ENCODE peak calls at places on chromosomes 1 and 21, in ten cellular contexts. Y is endothelial cell, W is transverse colon, S is AG04450, E is NB4, B is fibroblast of the aortic adventitia, V is bronchial epithelial cell, H is upper lobe of left lung, C is neural crest cell, D is H9. Q is an unnamed sample.

GRCh38 chr1:13587256-13588030 is 3.8 kb downstream of the PDPN start:
- DNase-seq in H (no peak), W (no peak), D (no peak), B (peak), S (no peak), E (no peak), V (peak), Y (no peak), C (no peak), Q (peak)

GRCh38 chr1:9900142-9901043 is 9.7 kb downstream of the CTNNBIP1 start:
- DNase-seq in H (peak), W (peak), V (no peak), E (peak), C (no peak), B (no peak), D (no peak), Y (no peak), S (no peak), Q (no peak)

GRCh38 chr1:228226956-228227791 is 19.3 kb downstream of the OBSCN start:
- DNase-seq in W (peak), D (no peak), S (no peak), V (no peak), C (no peak), E (peak), B (no peak), Y (no peak), H (no peak), Q (peak)

GRCh38 chr1:159088050-159088449 is 11.5 kb upstream of the AIM2 start:
- DNase-seq in S (peak), Y (no peak), V (peak), D (no peak), H (no peak), E (peak), W (no peak), C (no peak), B (peak), Q (peak)

GRCh38 chr1:245133995-245134715 is 20.6 kb upstream of the KIF26B start:
- DNase-seq in W (no peak), Y (no peak), E (no peak), B (no peak), C (no peak), H (no peak), V (no peak), S (no peak), D (no peak), Q (no peak)

GRCh38 chr1:73065585-73065984 is 783.2 kb upstream of the NEGR1 start:
- DNase-seq in V (no peak), E (no peak), C (peak), D (peak), B (no peak), W (no peak), Y (no peak), H (no peak), S (no peak), Q (peak)

GRCh38 chr1:44422161-44422560 is 17.1 kb downstream of the RNF220 start:
- DNase-seq in B (no peak), E (no peak), H (no peak), W (no peak), V (no peak), Y (peak), D (no peak), S (no peak), C (no peak), Q (no peak)

GRCh38 chr1:173478099-173478555 is 992 bp downstream of the PRDX6 start:
- DNase-seq in B (peak), H (peak), E (peak), C (no peak), D (no peak), S (no peak), V (peak), W (peak), Y (peak), Q (peak)

GRCh38 chr1:205474571-205474970 is 18.7 kb upstream of the BLACAT1 start:
- DNase-seq in E (no peak), W (no peak), C (no peak), D (no peak), V (no peak), Y (no peak), B (no peak), H (no peak), S (no peak), Q (no peak)

GRCh38 chr1:180151508-180151907 is 3.2 kb upstream of the QSOX1 start:
- DNase-seq in Y (no peak), S (peak), C (no peak), H (no peak), E (no peak), V (peak), D (no peak), W (no peak), B (peak), Q (peak)

GRCh38 chr21:29258626-29259335 is 39.9 kb upstream of the BACH1 start:
- DNase-seq in B (peak), C (no peak), V (peak), Y (no peak), H (no peak), D (no peak), S (peak), W (no peak), E (no peak), Q (peak)

GRCh38 chr1:54764922-54765561 is 719 bp upstream of the PARS2 start:
- DNase-seq in B (no peak), E (no peak), W (no peak), H (no peak), V (no peak), Y (no peak), S (no peak), C (no peak), D (no peak), Q (no peak)

GRCh38 chr1:221263831-221264767 is 384.9 kb downstream of the HLX start:
- DNase-seq in S (peak), Y (peak), D (peak), B (peak), E (peak), W (peak), C (peak), V (peak), H (peak), Q (peak)

GRCh38 chr1:229241390-229241789 is 29.5 kb upstream of the RAB4A start:
- DNase-seq in C (no peak), D (no peak), B (no peak), W (no peak), S (no peak), Y (no peak), V (no peak), H (no peak), E (no peak), Q (no peak)

GRCh38 chr1:185279571-185279970 is 37.5 kb downstream of the IVNS1ABP start:
- DNase-seq in B (peak), D (no peak), V (peak), C (no peak), H (no peak), Y (no peak), W (no peak), E (no peak), S (no peak), Q (no peak)

GRCh38 chr1:242828828-242829227 is 304.3 kb upstream of the PLD5 start:
- DNase-seq in W (no peak), H (no peak), E (no peak), C (no peak), B (no peak), S (no peak), V (no peak), D (peak), Y (no peak), Q (no peak)

GRCh38 chr1:221204055-221204833 is 325.0 kb downstream of the HLX start:
- DNase-seq in D (no peak), Y (no peak), B (peak), V (no peak), W (no peak), E (no peak), H (no peak), S (no peak), C (no peak), Q (peak)

GRCh38 chr1:24881034-24881433 is 49.0 kb downstream of the RUNX3 start:
- DNase-seq in V (no peak), C (no peak), S (no peak), B (no peak), W (no peak), Y (no peak), D (no peak), E (no peak), H (no peak), Q (no peak)

GRCh38 chr21:29305068-29305467 is 6.3 kb downstream of the BACH1 start:
- DNase-seq in C (no peak), S (no peak), B (no peak), Y (no peak), H (no peak), E (no peak), W (no peak), V (no peak), D (no peak), Q (no peak)

GRCh38 chr1:93967276-93967675 is 58.0 kb upstream of the GCLM start:
- DNase-seq in H (no peak), E (no peak), D (no peak), S (no peak), C (no peak), W (no peak), V (no peak), Y (no peak), B (peak), Q (no peak)

GRCh38 chr1:44681905-44682900 is 7.7 kb downstream of the ARMH1 start:
- DNase-seq in W (no peak), C (no peak), Y (no peak), D (peak), S (no peak), H (peak), E (peak), V (peak), B (no peak), Q (no peak)

GRCh38 chr1:43304771-43305300 is 4.1 kb downstream of the TIE1 start:
- DNase-seq in D (no peak), S (no peak), B (no peak), Y (no peak), C (no peak), E (no peak), V (no peak), W (no peak), H (no peak), Q (no peak)

GRCh38 chr1:2300851-2301606 is 72.9 kb downstream of the SKI start:
- DNase-seq in S (no peak), V (no peak), D (no peak), C (no peak), W (peak), E (peak), B (peak), H (peak), Y (no peak), Q (peak)

GRCh38 chr1:208420696-208421095 is 176.5 kb upstream of the PLXNA2 start:
- DNase-seq in S (no peak), E (no peak), C (no peak), V (no peak), D (no peak), Y (no peak), W (no peak), B (no peak), H (no peak), Q (no peak)

GRCh38 chr1:92872719-92873118 is 40.9 kb downstream of the RPL5 start:
- DNase-seq in E (no peak), B (peak), D (no peak), S (no peak), W (no peak), H (no peak), V (no peak), Y (no peak), C (no peak), Q (no peak)

GRCh38 chr1:91803847-91804545 is 82.0 kb downstream of the TGFBR3 start:
- DNase-seq in E (peak), D (no peak), Y (no peak), B (no peak), S (no peak), W (peak), C (no peak), H (no peak), V (peak), Q (no peak)

GRCh38 chr1:43454270-43455011 is 710 bp upstream of the HYI start:
- DNase-seq in H (peak), W (peak), V (peak), D (peak), S (peak), Y (peak), B (peak), C (peak), E (peak), Q (peak)

GRCh38 chr1:15625224-15625917 is 8.1 kb downstream of the DDI2 start:
- DNase-seq in S (no peak), D (no peak), C (no peak), V (no peak), B (no peak), Y (no peak), H (no peak), E (no peak), W (no peak), Q (no peak)

GRCh38 chr1:55575571-55576279 is 360.6 kb upstream of the USP24 start:
- DNase-seq in D (no peak), E (no peak), Y (no peak), B (no peak), V (no peak), S (no peak), W (peak), C (no peak), H (no peak), Q (no peak)

GRCh38 chr1:110638556-110638955 is 32.4 kb upstream of the KCNA2 start:
- DNase-seq in B (no peak), D (no peak), H (no peak), W (no peak), C (no peak), S (no peak), E (no peak), Y (no peak), V (no peak), Q (no peak)

DNA sequence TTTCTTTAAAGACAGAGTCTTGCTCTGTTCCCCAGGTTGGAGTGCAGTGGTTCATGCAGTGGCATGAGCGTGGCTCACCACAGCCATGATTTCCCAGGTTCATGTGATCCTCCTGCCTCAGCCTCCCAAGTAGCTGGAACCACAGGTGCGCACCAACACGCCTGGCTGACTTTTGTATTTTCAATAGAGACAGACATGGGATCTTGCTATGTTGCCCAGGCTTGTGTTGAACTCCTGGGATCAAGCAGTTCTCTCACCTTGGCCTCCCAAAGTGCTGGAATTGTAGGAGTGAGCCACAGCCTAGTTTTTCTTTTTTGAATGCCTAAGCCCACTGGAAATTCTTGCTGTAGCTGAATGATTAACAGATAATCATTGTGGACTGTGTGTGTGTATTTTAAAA is 113.5 kb downstream of the RPS6KC1 start:
- DNase-seq in Y (no peak), W (no peak), V (no peak), C (no peak), E (no peak), H (no peak), B (no peak), S (no peak), D (no peak), Q (no peak)
- TF ChIP-seq CTCF in Y (no peak), W (no peak), V (no peak), C (no peak), E (no peak), H (no peak), B (no peak), S (no peak), D (no peak), Q (no peak)

DNA sequence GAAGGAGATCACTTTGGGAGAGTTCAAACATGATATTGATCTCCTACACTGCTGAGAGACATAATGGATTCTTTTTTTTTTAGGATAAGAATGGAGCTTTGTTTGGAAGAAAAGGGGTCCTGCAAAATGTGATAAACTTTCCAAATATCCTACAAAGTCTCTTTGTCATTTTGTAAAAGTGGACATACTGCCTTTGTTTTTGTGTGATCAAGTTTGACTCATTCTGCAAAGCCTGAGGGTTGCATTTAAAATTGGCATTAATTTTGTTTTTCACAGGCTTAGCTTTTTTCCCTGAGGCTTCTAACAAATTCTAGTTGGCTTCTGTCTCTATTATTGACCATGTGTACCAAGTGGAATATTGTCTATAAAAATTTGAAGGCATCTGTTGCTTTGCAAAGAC is 113.2 kb downstream of the AK5 start:
- DNase-seq in W (no peak), S (no peak), D (no peak), V (no peak), E (no peak), B (no peak), Y (no peak), H (no peak), C (no peak), Q (no peak)
- TF ChIP-seq CTCF in W (no peak), S (no peak), D (no peak), V (no peak), E (no peak), B (no peak), Y (no peak), H (no peak), C (no peak), Q (no peak)

GRCh38 chr1:155960081-155960745 is 18.1 kb downstream of the ARHGEF2 start:
- DNase-seq in W (no peak), D (no peak), B (no peak), C (no peak), Y (no peak), V (no peak), E (no peak), S (no peak), H (no peak), Q (no peak)

GRCh38 chr1:155962599-155963211 is 15.6 kb downstream of the ARHGEF2 start:
- DNase-seq in W (peak), S (no peak), H (peak), Y (no peak), B (peak), D (no peak), C (no peak), E (no peak), V (peak), Q (peak)

GRCh38 chr1:155966135-155966534 is 12.2 kb downstream of the ARHGEF2 start:
- DNase-seq in S (no peak), H (no peak), B (no peak), V (no peak), C (no peak), Y (no peak), E (no peak), D (no peak), W (no peak), Q (no peak)

GRCh38 chr1:155964193-155964592 is 14.2 kb downstream of the ARHGEF2 start:
- DNase-seq in W (no peak), E (no peak), B (no peak), C (no peak), V (no peak), S (no peak), H (no peak), D (no peak), Y (no peak), Q (no peak)

GRCh38 chr1:155961937-155962336 is 16.4 kb downstream of the ARHGEF2 start:
- DNase-seq in D (peak), Y (no peak), E (peak), B (peak), C (no peak), H (peak), W (peak), V (peak), S (peak), Q (peak)
- TF ChIP-seq CTCF in D (peak), Y (no peak), E (no peak), B (peak), C (no peak), H (peak), W (no peak), V (peak), S (peak), Q (peak)

DNA sequence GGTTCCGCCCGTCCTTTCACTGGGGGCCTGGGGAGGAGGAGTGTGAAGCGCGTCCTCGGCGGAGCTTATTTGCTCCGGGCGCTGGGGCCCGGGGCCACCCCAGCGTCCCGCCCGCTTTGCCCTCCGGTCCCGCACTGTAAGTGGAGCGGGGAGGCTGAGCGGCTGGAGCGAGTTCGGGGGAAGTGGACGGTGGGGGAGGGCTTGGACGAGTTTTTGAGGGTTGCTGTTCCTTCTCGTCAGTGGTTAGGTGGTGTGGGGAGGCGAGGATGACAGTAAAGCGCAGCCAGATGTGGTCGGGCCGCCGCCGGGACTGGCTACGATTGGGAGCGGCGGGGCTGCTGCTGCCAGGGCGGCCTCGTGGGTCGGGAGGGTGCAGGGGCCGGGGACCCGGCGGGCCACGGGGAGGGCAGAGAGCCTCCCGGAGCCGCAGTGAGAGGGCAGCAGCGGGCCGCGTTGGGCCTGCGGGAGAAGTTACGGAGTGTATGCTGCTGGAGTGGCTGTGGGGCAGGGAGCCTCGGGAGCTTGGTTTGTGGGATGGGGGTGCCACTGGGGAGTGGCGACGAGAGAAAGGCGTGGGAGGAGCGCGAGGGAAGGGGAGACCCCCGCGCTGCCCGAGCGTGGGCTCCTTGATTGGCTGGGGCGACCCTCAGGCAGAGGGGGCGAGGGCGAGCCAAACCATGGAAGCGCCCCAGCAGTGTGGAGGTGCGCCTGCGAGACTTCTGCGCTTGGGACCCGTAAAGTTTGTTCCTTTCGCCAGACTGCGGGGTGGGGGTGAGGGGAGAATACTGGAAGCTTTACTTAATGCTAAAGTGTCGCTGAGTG is 2.1 kb downstream of the ADGRL2 start:
- DNase-seq in D (peak), W (peak), C (peak), E (no peak), Y (peak), V (peak), H (peak), S (no peak), B (peak), Q (peak)
- TF ChIP-seq CTCF in D (peak), W (no peak), C (peak), E (no peak), Y (no peak), V (peak), H (peak), S (peak), B (peak), Q (peak)

DNA sequence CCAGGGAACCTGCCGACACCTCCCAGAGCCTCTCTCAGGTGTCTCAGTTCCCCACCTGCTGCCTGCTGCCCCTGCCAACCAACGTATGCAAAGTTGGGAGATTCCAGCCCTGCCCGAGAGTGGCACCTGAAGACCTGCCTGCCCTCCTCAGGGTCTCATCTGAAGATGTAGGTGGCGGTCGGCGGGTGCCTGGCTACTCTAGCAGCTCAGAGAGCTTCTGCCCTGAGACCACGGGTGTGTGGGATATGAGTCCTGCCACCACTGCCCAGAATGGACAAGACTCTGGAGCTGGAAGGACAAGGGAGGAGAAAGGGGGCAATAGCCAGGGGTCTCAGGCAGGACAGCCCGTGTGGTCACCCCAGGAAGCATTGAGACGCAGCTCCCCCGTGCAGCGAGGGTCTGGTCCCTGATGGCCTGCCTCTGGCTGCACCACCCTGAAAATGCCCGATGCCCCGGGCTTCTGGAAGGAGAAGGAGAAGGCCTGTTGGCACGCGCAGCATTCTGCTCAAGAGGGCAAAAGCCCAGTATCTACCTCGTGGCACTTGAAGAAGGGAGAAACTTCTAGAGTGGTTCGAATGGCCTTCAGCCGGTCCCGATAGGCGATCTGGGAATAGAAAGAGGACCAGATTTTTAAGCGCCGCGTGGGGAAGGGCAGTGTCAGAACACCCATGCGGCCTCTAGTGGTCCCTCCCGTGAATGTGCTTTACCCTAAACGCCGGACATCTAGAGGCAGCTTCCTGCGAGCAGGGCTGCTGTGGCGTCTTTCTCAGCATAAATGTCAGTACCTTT is 88.8 kb downstream of the STUM start:
- DNase-seq in W (peak), E (no peak), Y (no peak), B (peak), C (no peak), S (no peak), V (no peak), D (no peak), H (peak), Q (peak)
- TF ChIP-seq CTCF in W (peak), E (no peak), Y (no peak), B (peak), C (peak), S (peak), V (peak), D (peak), H (no peak), Q (peak)

GRCh38 chr1:90313756-90314155 is 318.8 kb downstream of the ZNF326 start:
- DNase-seq in Y (no peak), V (no peak), B (no peak), S (no peak), D (no peak), H (no peak), E (no peak), C (no peak), W (no peak), Q (no peak)

GRCh38 chr1:90317628-90318027 is 322.7 kb downstream of the ZNF326 start:
- DNase-seq in S (no peak), E (no peak), H (no peak), B (no peak), C (no peak), Y (no peak), W (no peak), D (no peak), V (peak), Q (no peak)

GRCh38 chr1:90314533-90314932 is 319.6 kb downstream of the ZNF326 start:
- DNase-seq in V (no peak), S (no peak), E (no peak), C (no peak), Y (no peak), D (no peak), B (no peak), H (no peak), W (no peak), Q (no peak)
- TF ChIP-seq CTCF in V (no peak), S (no peak), E (no peak), C (no peak), Y (no peak), D (no peak), B (no peak), H (no peak), W (no peak), Q (no peak)